ENCODE peak calls at places on chromosomes 4 and X, in six cellular contexts. D, E, B, S, A and Z are unnamed samples.

GRCh38 chr4:140049024-140049923 is 104.7 kb downstream of the MAML3 start:
- DNase-seq in D (no peak), E (peak), B (no peak), S (no peak), A (peak), Z (peak)

GRCh38 chr4:169341490-169341889 is 70.7 kb upstream of the SH3RF1 start:
- DNase-seq in D (no peak), E (no peak), B (peak), S (no peak), A (no peak), Z (peak)

GRCh38 chr4:122873752-122874151 is 47.1 kb downstream of the FGF2 start:
- DNase-seq in D (no peak), E (peak), B (no peak), S (no peak), A (no peak), Z (peak)

GRCh38 chr4:122623637-122624036 is 2.8 kb upstream of the IL21 start:
- DNase-seq in D (no peak), E (no peak), B (no peak), S (no peak), A (no peak), Z (no peak)

GRCh38 chrX:70504772-70505450 is 60.3 kb downstream of the DLG3 start:
- DNase-seq in D (no peak), E (no peak), B (no peak), S (no peak), A (no peak), Z (no peak)

GRCh38 chrX:56763556-56764152 is 34.6 kb downstream of the NBDY start:
- DNase-seq in D (no peak), E (no peak), B (no peak), S (no peak), A (peak), Z (peak)

GRCh38 chrX:47169726-47170515 is 23.7 kb upstream of the UBA1 start:
- DNase-seq in D (no peak), E (no peak), B (no peak), S (no peak), A (no peak), Z (peak)

GRCh38 chr4:39668835-39669234 is 29.1 kb upstream of the UBE2K start:
- DNase-seq in D (no peak), E (no peak), B (no peak), S (no peak), A (no peak), Z (no peak)

GRCh38 chr4:39320381-39321115 is 45.6 kb downstream of the RFC1 start:
- DNase-seq in D (no peak), E (no peak), B (no peak), S (no peak), A (no peak), Z (peak)

GRCh38 chr4:40575846-40576245 is 53.8 kb downstream of the RBM47 start:
- DNase-seq in D (no peak), E (no peak), B (no peak), S (no peak), A (no peak), Z (no peak)

GRCh38 chrX:47634871-47635575 is 5.3 kb upstream of the CFP start:
- DNase-seq in D (no peak), E (no peak), B (no peak), S (no peak), A (no peak), Z (no peak)

GRCh38 chrX:118530537-118530936 is 34.9 kb downstream of the DOCK11 start:
- DNase-seq in D (no peak), E (no peak), B (no peak), S (no peak), A (no peak), Z (peak)

GRCh38 chr4:53786632-53787031 is 195.3 kb upstream of the LNX1 start:
- DNase-seq in D (no peak), E (no peak), B (no peak), S (no peak), A (no peak), Z (peak)

GRCh38 chrX:63922221-63922620 is 137.2 kb upstream of the ARHGEF9 start:
- DNase-seq in D (no peak), E (no peak), B (no peak), S (no peak), A (no peak), Z (peak)

GRCh38 chr4:70000713-70001112 is 4.9 kb downstream of the STATH start:
- DNase-seq in D (no peak), E (no peak), B (no peak), S (no peak), A (no peak), Z (no peak)

GRCh38 chrX:45761920-45762319 is 561.2 kb upstream of the DIPK2B start:
- DNase-seq in D (no peak), E (no peak), B (no peak), S (no peak), A (no peak), Z (no peak)

GRCh38 chr4:112114452-112114851 is 30.8 kb upstream of the FAM241A start:
- DNase-seq in D (no peak), E (no peak), B (no peak), S (no peak), A (no peak), Z (no peak)

GRCh38 chr4:102623622-102624021 is 122.5 kb downstream of the NFKB1 start:
- DNase-seq in D (no peak), E (peak), B (no peak), S (no peak), A (peak), Z (peak)

GRCh38 chrX:21847342-21847741 is 7.9 kb downstream of the MBTPS2 start:
- DNase-seq in D (no peak), E (no peak), B (no peak), S (no peak), A (no peak), Z (no peak)

GRCh38 chr4:42995343-42995944 is 102.9 kb downstream of the GRXCR1 start:
- DNase-seq in D (peak), E (peak), B (no peak), S (no peak), A (peak), Z (peak)

GRCh38 chr4:110197421-110198398 is 705 bp downstream of the ELOVL6 start:
- DNase-seq in D (peak), E (peak), B (no peak), S (no peak), A (no peak), Z (peak)

GRCh38 chr4:172850838-172851237 is 317.8 kb upstream of the GALNT7 start:
- DNase-seq in D (no peak), E (no peak), B (no peak), S (no peak), A (no peak), Z (peak)

GRCh38 chr4:175970734-175971133 is 94.9 kb upstream of the WDR17 start:
- DNase-seq in D (no peak), E (no peak), B (no peak), S (no peak), A (no peak), Z (no peak)

GRCh38 chr4:40238700-40239548 is 42.1 kb downstream of the RHOH start:
- DNase-seq in D (peak), E (no peak), B (no peak), S (no peak), A (no peak), Z (no peak)

GRCh38 chr4:163415668-163416067 is 57.9 kb downstream of the TKTL2 start:
- DNase-seq in D (no peak), E (no peak), B (no peak), S (peak), A (no peak), Z (no peak)

GRCh38 chrX:70969635-70970481 is 39.0 kb upstream of the SLC7A3 start:
- DNase-seq in D (peak), E (no peak), B (no peak), S (no peak), A (no peak), Z (no peak)

GRCh38 chr4:165425629-165426028 is 46.8 kb downstream of the CPE start:
- DNase-seq in D (no peak), E (no peak), B (no peak), S (no peak), A (no peak), Z (no peak)

GRCh38 chr4:102525099-102525498 is 23.9 kb downstream of the NFKB1 start:
- DNase-seq in D (no peak), E (no peak), B (no peak), S (no peak), A (no peak), Z (peak)

GRCh38 chr4:73718375-73719373 is 21.7 kb upstream of the CXCL8 start:
- DNase-seq in D (no peak), E (no peak), B (peak), S (no peak), A (no peak), Z (no peak)

GRCh38 chrX:33205321-33205720 is 6.0 kb downstream of the DMD start:
- DNase-seq in D (no peak), E (no peak), B (no peak), S (no peak), A (no peak), Z (peak)

GRCh38 chrX:1589356-1590130 is 1.9 kb upstream of the AKAP17A start:
- DNase-seq in D (no peak), E (no peak), B (no peak), S (no peak), A (no peak), Z (no peak)

GRCh38 chrX:132467029-132467428 is 21.8 kb downstream of the MBNL3 start:
- DNase-seq in D (no peak), E (no peak), B (no peak), S (no peak), A (no peak), Z (peak)

GRCh38 chr4:113327513-113327912 is 278.1 kb downstream of the ANK2 start:
- DNase-seq in D (no peak), E (no peak), B (no peak), S (no peak), A (no peak), Z (peak)

GRCh38 chr4:60992037-60992436 is 208.1 kb upstream of the ADGRL3 start:
- DNase-seq in D (no peak), E (no peak), B (no peak), S (no peak), A (no peak), Z (peak)

GRCh38 chr4:184548651-184549341 is 74.4 kb upstream of the IRF2 start:
- DNase-seq in D (no peak), E (no peak), B (no peak), S (no peak), A (peak), Z (no peak)

GRCh38 chr4:19214591-19214990 is 1037.1 kb upstream of the SLIT2 start:
- DNase-seq in D (no peak), E (no peak), B (no peak), S (no peak), A (no peak), Z (peak)

GRCh38 chr4:19216495-19216894 is 1035.2 kb upstream of the SLIT2 start:
- DNase-seq in D (no peak), E (no peak), B (no peak), S (no peak), A (no peak), Z (no peak)

GRCh38 chr4:19213388-19213787 is 1038.3 kb upstream of the SLIT2 start:
- DNase-seq in D (no peak), E (no peak), B (no peak), S (no peak), A (no peak), Z (peak)
- TF ChIP-seq RFX5 in D (no peak), E (no peak), B (no peak), S (no peak), A (no peak), Z (no peak)

DNA sequence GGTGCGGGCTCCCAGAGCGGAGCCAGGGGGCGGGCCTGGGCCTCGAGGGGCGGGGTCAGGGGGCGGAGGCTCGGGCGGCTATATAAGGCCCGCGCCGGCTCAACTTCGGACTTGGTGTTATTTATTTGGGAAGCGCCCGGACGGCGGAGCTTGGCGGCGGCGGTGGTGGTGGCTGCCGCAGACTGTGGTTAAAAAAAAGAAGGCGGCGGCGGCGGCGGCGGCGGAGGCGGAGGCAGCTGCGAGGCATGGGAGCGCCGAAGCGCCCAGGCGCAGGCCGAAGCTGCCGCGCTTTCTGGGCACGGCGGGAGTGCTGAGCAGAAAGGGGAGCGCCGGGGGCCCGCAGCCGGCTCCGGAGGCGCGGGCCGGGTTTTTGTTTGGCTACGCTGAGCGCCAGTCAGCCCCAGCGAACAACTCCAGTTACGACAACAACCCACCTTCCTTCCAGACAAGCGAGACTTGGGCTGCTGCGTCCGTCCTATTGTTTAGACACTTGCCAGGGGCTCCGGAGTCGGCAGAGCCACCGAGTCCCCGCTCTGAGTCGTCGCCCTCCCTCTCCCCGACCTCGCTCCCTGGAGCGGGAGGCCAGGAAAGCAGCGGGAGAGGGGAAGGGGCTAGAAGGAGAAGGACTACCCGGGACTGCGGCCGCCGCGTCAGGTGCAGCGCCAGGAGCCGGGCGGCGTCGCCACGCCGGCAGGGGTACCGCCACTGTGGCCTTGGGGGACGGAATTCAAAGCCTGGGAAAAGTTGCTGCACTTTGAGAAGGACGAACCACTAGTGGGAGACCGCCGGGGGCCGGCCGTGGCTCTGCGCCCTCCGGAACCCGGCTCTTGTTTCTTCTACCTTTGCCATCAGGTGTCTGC is at the start of gene SLIT2:
- DNase-seq in D (peak), E (peak), B (no peak), S (no peak), A (peak), Z (peak)
- TF ChIP-seq POLR2A in D (no peak), E (no peak), B (no peak), S (peak), A (no peak), Z (peak)

DNA sequence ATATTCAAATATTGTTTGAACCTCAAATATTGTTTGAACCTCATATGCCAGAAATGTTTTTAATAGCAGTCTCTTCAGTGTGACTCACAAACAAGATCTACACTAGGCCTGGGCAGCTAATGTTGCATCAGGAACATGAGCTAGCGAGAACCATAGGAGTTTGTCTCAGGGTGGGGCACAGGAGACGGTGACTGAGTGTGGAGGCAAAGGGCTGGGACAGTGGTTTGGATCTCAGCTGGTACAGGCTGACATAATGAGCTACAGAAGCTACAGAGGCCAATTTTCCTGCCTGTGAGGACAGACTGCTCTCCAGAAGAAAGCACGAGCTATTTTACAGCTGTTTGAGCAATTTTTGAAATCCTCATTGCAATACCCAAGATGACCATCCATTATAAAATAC is 224.7 kb downstream of the CENPC start:
- DNase-seq in D (no peak), E (no peak), B (no peak), S (no peak), A (no peak), Z (no peak)
- TF ChIP-seq RFX5 in D (no peak), E (no peak), B (no peak), S (no peak), A (no peak), Z (no peak)

DNA sequence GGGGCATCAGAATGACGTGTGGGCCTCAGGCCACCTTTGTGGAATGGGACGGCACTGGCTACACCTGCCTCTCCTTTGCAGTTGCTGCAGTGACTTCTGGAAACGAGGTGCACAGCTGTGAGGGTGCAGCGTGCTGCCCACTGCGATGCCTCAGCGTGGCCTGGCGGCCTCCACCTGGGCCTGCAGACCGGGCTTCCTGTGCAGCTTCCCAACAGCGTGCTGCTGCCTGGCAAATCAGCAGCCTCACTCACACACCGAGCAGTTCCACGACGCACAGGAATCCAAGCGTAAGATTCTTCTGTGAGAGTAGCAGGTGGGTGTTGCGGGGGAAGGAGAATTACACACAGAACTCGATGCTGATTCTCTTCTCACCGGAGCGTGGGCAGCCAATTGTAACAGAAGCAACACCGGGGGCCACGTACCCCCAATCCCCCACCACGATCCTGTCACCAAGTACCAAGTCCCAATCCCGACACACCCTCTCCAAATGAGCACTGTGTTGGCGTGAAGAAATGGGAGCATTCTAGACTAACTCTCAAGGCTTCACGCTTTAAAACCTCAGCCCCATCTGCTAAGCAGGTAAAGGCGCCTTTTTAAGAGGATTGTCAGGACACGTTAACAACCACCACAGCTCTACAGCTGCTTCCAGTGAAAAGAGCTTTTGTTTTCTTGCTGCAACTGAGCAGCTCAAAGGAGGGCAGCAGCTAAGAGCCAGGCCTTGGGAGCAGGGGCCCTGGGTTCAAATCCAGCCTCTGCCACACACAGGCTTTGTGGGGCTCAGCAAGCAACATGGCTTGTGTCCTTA is 16.9 kb downstream of the WDR1 start:
- DNase-seq in D (no peak), E (no peak), B (no peak), S (no peak), A (no peak), Z (no peak)
- TF ChIP-seq POLR2A in D (no peak), E (no peak), B (peak), S (peak), A (no peak), Z (no peak)

DNA sequence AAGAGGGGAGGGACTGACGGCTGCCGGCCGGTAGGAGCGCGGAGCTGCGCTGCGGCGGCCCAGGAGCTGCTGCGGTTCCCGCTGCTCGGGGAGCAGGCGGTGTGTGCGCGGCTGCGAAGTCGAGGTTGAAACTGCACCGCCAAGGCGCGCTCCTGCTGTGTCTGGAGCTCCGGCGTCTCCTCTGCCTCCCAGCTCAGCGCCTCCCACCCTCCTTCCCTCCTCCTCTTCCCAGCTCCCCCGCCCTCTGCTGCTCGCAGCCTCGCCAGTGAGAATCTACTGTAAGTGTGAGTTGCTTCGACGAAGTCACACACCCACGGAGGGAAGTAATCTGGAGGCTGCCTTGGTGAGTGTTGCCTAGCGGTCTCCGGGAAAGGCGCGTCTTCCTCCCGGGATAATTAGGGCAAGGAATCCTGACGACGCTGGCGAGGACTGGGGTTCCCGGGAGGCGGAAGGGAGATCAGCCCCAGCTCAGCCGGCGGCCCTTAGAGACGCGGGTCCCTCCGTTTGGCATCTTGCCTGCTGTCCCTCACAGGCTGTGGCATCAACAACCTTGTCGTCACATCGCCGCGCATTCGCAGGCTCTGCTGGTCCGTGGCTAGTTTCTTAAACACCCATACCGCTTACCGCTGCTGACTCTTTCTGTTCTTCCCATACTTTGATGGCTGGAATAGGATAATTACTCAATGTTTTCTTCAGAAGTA is at the start of gene EPHA5:
- DNase-seq in D (no peak), E (no peak), B (no peak), S (peak), A (peak), Z (peak)
- TF ChIP-seq RFX5 in D (no peak), E (no peak), B (no peak), S (no peak), A (no peak), Z (no peak)